ENCODE peak calls at places on chromosomes 1 and 21, in five cellular contexts. Y is A549, Z is SK-N-SH, D is K562, F is Panc1. X is an unnamed sample.

GRCh38 chr1:181135462-181135781 is 46.9 kb downstream of the IER5 start:
- DNase-seq in Y (no peak), D (peak), Z (peak), F (no peak), X (no peak)

GRCh38 chr1:180229483-180230415 is at the start of gene LHX4:
- DNase-seq in D (peak), Y (peak), Z (peak), F (no peak), X (peak)

GRCh38 chr1:240555524-240555923 is 56.4 kb downstream of the GREM2 start:
- DNase-seq in Z (no peak), D (no peak), Y (no peak), F (no peak), X (no peak)

GRCh38 chr1:204314893-204315735 is 44.6 kb downstream of the PLEKHA6 start:
- DNase-seq in D (no peak), F (no peak), Y (no peak), Z (no peak), X (no peak)

GRCh38 chr1:101147381-101147780 is 89.4 kb upstream of the S1PR1 start:
- DNase-seq in Y (no peak), F (no peak), D (no peak), Z (no peak), X (no peak)

GRCh38 chr1:153441238-153441755 is 19.2 kb downstream of the S100A7 start:
- DNase-seq in F (no peak), Y (no peak), D (no peak), Z (no peak), X (no peak)

GRCh38 chr21:44552136-44552535 is 831 bp upstream of the KRTAP10-2 start:
- DNase-seq in Y (no peak), D (no peak), Z (no peak), F (no peak), X (no peak)

GRCh38 chr1:147753084-147753483 is 7.3 kb downstream of the GJA5 start:
- DNase-seq in Z (no peak), F (no peak), D (no peak), Y (no peak), X (no peak)

GRCh38 chr1:62068302-62068936 is 126.2 kb upstream of the L1TD1 start:
- DNase-seq in Z (no peak), Y (no peak), F (no peak), D (no peak), X (no peak)

GRCh38 chr1:239987103-239987745 is 104.5 kb upstream of the FMN2 start:
- DNase-seq in Z (no peak), F (no peak), Y (no peak), D (peak), X (peak)

GRCh38 chr1:32626176-32626575 is 24.2 kb downstream of the ZBTB8OS start:
- DNase-seq in D (no peak), F (no peak), Y (no peak), Z (no peak), X (no peak)

GRCh38 chr21:46498335-46499050 is 39.8 kb downstream of the DIP2A start:
- DNase-seq in D (no peak), Z (no peak), F (no peak), Y (no peak), X (no peak)

GRCh38 chr1:61171346-61171745 is 89.0 kb downstream of the NFIA start:
- DNase-seq in D (no peak), F (no peak), Y (no peak), Z (no peak), X (no peak)

GRCh38 chr1:207248544-207249206 is 72.8 kb upstream of the CD55 start:
- DNase-seq in D (no peak), F (no peak), Y (no peak), Z (no peak), X (no peak)

GRCh38 chr1:11126544-11126943 is 26.9 kb upstream of the EXOSC10 start:
- DNase-seq in F (no peak), Y (no peak), D (no peak), Z (no peak), X (no peak)

GRCh38 chr1:111219466-111220286 is 7.8 kb upstream of the CHI3L2 start:
- DNase-seq in Z (no peak), Y (no peak), D (no peak), F (no peak), X (no peak)

GRCh38 chr1:204709960-204710912 is 24.7 kb upstream of the LRRN2 start:
- DNase-seq in Y (no peak), F (no peak), D (no peak), Z (no peak), X (no peak)

GRCh38 chr1:104592926-104593325 is 843.2 kb downstream of the AMY1C start:
- DNase-seq in Y (no peak), Z (no peak), D (no peak), F (no peak), X (peak)

GRCh38 chr1:242876021-242876420 is 351.5 kb upstream of the PLD5 start:
- DNase-seq in Y (peak), D (no peak), F (no peak), Z (no peak), X (no peak)

GRCh38 chr1:234607091-234608025 is 2.6 kb downstream of the IRF2BP2 start:
- DNase-seq in F (no peak), D (no peak), Y (no peak), Z (no peak), X (peak)

GRCh38 chr1:158037876-158038359 is 44.5 kb downstream of the KIRREL1 start:
- DNase-seq in F (no peak), Y (no peak), D (no peak), Z (no peak), X (no peak)

GRCh38 chr21:19123053-19123452 is 719.5 kb upstream of the TMPRSS15 start:
- DNase-seq in Y (no peak), F (no peak), Z (no peak), D (no peak), X (no peak)

GRCh38 chr1:27307851-27308598 is 13.9 kb upstream of the TMEM222 start:
- DNase-seq in F (no peak), Y (no peak), Z (no peak), D (no peak), X (no peak)

GRCh38 chr21:29072873-29073221 is 601 bp downstream of the CCT8 start:
- DNase-seq in Y (no peak), D (no peak), F (no peak), Z (peak), X (peak)

GRCh38 chr1:39788758-39789570 is at the start of gene BMP8B:
- DNase-seq in F (no peak), D (peak), Y (peak), Z (peak), X (no peak)

GRCh38 chr1:246110343-246111219 is 396.5 kb downstream of the SMYD3 start:
- DNase-seq in Z (peak), D (peak), F (no peak), Y (no peak), X (no peak)

GRCh38 chr1:182616130-182617074 is 12.2 kb upstream of the RGS16 start:
- DNase-seq in F (no peak), Y (no peak), Z (peak), D (no peak), X (peak)

GRCh38 chr1:118960567-118961136 is 27.5 kb downstream of the TBX15 start:
- DNase-seq in D (no peak), F (no peak), Z (no peak), Y (peak), X (no peak)

GRCh38 chr1:248818505-248819374 is 7.0 kb downstream of the SH3BP5L start:
- DNase-seq in Z (peak), Y (no peak), D (no peak), F (no peak), X (no peak)

GRCh38 chr1:13730751-13731482 is 30.9 kb downstream of the PRDM2 start:
- DNase-seq in Z (no peak), F (no peak), D (no peak), Y (no peak), X (peak)

GRCh38 chr21:26925122-26925521 is 41.8 kb downstream of the ADAMTS5 start:
- DNase-seq in D (no peak), Z (no peak), F (no peak), Y (no peak), X (no peak)

GRCh38 chr1:117120774-117121588 is 568 bp downstream of the TRIM45 start:
- DNase-seq in D (peak), F (no peak), Z (peak), Y (peak), X (no peak)

GRCh38 chr1:185681034-185681633 is 53.1 kb upstream of the HMCN1 start:
- DNase-seq in D (no peak), F (no peak), Y (peak), Z (peak), X (no peak)

GRCh38 chr1:162222735-162223134 is 153.2 kb downstream of the NOS1AP start:
- DNase-seq in D (no peak), Y (no peak), Z (no peak), F (no peak), X (no peak)

GRCh38 chr1:212488436-212489283 is 55.9 kb downstream of the NENF start:
- DNase-seq in Y (peak), Z (no peak), D (no peak), F (peak), X (peak)

GRCh38 chr1:226599636-226600238 is 51.2 kb downstream of the STUM start:
- DNase-seq in D (no peak), Y (no peak), Z (no peak), F (no peak), X (no peak)

DNA sequence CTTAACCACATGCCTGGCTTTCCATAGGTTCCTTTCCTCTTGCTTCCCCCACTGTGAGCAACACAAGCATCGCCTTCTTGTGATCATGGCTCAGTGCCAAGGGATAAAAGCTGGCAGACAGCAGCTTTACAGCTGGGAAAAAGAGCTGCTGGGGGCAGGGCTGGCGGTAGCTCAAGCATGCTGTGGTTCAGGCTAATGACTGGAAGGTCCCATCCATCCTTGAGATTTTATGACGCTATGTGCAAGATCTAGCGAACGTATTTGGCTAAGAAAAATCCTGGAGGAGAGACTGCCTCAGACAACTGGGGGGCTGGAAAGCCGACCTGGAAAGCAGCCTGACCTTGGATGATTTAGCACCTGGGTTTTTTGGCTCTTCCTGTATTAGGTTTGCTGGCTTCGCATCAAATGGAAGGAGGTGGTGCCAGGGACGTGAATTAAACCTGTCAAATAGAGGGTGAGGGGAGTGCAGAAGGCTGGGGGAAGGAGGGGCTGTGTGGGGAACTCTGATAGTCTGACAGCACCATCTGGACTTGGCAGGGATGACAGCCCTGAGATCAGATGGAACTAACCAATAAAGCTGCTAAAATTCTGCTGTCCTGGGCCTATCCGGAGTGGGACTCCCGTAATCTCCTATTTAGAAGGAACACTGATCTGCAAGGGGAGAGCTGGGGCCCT is 34.8 kb downstream of the ZMYND12 start:
- DNase-seq in D (no peak), F (no peak), Y (no peak), Z (peak), X (no peak)
- TF ChIP-seq REST in D (no peak), F (no peak), Y (no peak), Z (no peak), X (no peak)

DNA sequence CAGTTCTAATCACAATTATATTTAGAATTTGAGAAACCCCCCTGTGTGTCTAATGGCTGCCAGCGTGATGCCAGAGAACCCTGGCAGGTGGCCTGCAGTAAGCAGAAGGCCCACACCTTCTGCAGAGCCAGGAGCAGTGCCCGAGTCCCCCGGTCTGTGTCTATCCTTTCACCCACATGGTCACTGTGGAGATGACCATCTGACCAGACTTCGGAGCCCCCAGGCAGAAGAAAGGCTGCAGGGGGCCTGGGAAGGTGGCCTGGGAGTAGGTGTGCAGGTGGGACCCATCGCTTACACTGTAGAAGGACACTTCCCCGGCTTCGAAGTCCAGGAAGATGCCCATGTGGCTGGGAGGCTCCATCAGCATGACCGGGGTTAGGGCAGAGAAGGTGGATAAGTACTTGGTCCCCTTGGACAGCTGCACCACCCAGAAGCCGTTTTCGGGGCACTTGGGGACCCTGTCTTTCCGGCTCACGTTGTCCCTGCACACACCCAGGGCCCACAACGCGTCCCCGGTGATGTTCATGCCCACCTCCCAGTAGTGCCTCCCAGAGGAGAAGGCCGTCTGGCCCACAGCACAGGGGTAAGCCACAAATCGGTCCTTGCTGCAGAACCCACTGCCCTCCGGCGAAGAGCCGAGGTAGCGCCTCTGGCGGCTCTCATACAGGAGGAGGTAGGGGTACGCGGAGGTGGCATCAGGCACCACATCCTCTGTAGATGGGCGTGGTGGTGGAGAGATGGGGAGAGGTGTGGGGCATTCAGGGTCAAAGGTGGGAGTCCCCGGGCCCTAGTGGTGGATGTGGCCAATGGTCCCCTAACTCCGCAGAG is 1.6 kb upstream of the TRIM11 start:
- DNase-seq in F (no peak), Z (no peak), D (no peak), Y (no peak), X (no peak)
- H3K4me3 ChIP-seq in F (peak), Z (peak), D (peak), Y (peak), X (no peak)

DNA sequence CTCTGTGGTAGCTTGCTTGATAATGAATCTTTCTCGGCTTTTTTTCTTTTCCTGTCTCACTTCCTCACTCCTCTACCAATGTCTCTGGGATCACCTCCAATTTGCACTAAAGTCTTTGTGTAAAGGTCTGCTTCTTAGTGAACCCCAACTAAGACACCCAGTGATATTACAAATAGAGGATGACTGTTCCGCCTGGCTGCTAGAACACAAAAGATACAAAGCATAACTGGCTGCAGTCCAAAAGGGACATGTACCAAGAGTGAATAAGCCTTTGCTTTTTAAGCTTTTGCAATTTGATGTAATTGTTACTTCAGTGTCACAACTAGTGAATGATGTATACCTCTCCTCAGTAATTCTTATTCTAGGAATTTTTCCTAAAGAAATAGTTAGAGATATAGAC is 82.7 kb upstream of the BEND5 start:
- DNase-seq in F (no peak), D (no peak), Y (no peak), Z (no peak), X (no peak)
- TF ChIP-seq REST in F (no peak), D (no peak), Y (no peak), Z (no peak), X (no peak)

GRCh38 chr1:52404975-52405338 is 555 bp downstream of the PRPF38A start:
- DNase-seq in Z (no peak), Y (no peak), F (no peak), D (no peak), X (no peak)
- H3K4me3 ChIP-seq in Z (peak), Y (peak), F (peak), D (peak), X (peak)

DNA sequence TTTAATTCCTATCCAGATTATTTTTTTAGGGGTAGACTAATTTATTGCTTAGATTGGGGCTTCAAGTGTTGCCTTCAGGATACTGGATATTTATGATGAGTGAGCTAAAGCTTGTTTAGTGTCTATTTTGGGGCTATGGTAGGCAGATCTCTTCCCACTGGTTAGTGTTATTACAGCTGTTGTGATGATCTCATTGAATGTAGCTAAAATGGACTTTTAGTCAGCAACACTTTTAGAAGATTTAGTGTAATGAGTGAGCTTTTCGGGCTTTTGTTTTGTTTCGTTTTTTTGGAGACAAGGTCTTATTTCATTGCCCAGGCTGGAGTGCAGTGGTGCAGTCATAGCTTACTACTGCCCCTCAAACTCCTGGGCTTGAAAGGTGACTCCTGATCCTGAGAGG is 14.2 kb downstream of the THRAP3 start:
- DNase-seq in Y (no peak), D (no peak), Z (no peak), F (no peak), X (no peak)
- TF ChIP-seq REST in Y (no peak), D (no peak), Z (no peak), F (no peak), X (no peak)